ENCODE peak calls at places on chromosomes 5 and 9, in four cellular contexts. Q, M, R and S are unnamed samples.

GRCh38 chr5:67178085-67178484 is 18.5 kb downstream of the CD180 start:
- DNase-seq in Q (no peak), M (no peak), R (no peak), S (no peak)

GRCh38 chr9:117092582-117092981 is 322.3 kb downstream of the ASTN2 start:
- DNase-seq in Q (no peak), M (peak; percentile 52), R (no peak), S (no peak)

GRCh38 chr5:133969654-133970324 is 1.4 kb upstream of the C5orf15 start:
- DNase-seq in Q (no peak), M (peak; percentile 87), R (no peak), S (no peak)

GRCh38 chr9:136312436-136312835 is 8.5 kb upstream of the CCDC187 start:
- DNase-seq in Q (peak; percentile 31), M (peak; percentile 48), R (peak; percentile 54), S (peak; percentile 55)

GRCh38 chr5:35922468-35922867 is 16.0 kb downstream of the CAPSL start:
- DNase-seq in Q (no peak), M (peak; percentile 21), R (no peak), S (no peak)

GRCh38 chr9:127975376-127976315 is 5.1 kb downstream of the EEIG1 start:
- DNase-seq in Q (peak; percentile 9), M (no peak), R (no peak), S (no peak)

GRCh38 chr5:43281840-43282658 is 31.2 kb downstream of the HMGCS1 start:
- DNase-seq in Q (no peak), M (no peak), R (no peak), S (no peak)

GRCh38 chr9:117073539-117074336 is 341.1 kb downstream of the ASTN2 start:
- DNase-seq in Q (no peak), M (peak; percentile 21), R (no peak), S (no peak)

GRCh38 chr5:58497956-58498942 is 7.0 kb downstream of the GAPT start:
- DNase-seq in Q (peak; percentile 29), M (peak; percentile 53), R (peak; percentile 45), S (no peak)

GRCh38 chr9:126151671-126152050 is 175.0 kb upstream of the MVB12B start:
- DNase-seq in Q (peak; percentile 21), M (no peak), R (peak; percentile 16), S (no peak)

GRCh38 chr9:87327567-87328125 is 170.0 kb upstream of the DAPK1 start:
- DNase-seq in Q (no peak), M (no peak), R (no peak), S (no peak)

GRCh38 chr5:54701179-54701578 is 183.6 kb downstream of the SNX18 start:
- DNase-seq in Q (no peak), M (peak; percentile 73), R (no peak), S (peak; percentile 33)

GRCh38 chr5:132777209-132778069 is at the start of gene SEPTIN8:
- DNase-seq in Q (peak; percentile 59), M (peak; percentile 36), R (peak; percentile 55), S (peak; percentile 63)

DNA sequence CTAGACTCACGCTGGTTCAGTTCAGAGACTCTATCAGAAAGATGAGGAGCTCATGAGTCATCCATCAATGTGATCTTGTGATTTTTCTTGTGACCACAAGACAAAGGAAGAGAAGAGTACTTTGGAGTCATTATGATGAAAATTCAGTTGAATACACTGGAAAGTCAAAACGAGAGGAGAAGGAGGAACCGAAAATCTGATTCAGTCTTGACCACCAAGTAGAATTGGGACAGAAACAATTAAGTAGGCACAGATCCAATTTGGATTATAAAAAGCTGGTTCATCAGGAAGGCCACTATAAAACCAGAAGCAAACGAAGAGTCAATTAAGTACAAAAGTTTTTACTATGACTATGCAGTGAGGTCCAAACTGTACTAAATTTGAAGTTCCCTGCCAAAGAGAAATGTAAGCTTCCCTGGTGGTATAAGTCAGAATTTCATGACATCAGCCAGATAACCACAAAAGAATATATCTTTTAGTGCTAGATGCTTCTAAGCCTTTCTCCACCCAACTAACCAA is 90.9 kb downstream of the THBS4 start:
- DNase-seq in Q (no peak), M (no peak), R (no peak), S (no peak)
- TF ChIP-seq CTCF in Q (peak; percentile 14), M (no peak), R (no peak), S (no peak)

GRCh38 chr5:164360589-164360988 is 855.2 kb downstream of the MAT2B start:
- DNase-seq in Q (no peak), M (no peak), R (no peak), S (no peak)
- TF ChIP-seq EP300 in Q (no peak), M (no peak), R (no peak), S (no peak)

DNA sequence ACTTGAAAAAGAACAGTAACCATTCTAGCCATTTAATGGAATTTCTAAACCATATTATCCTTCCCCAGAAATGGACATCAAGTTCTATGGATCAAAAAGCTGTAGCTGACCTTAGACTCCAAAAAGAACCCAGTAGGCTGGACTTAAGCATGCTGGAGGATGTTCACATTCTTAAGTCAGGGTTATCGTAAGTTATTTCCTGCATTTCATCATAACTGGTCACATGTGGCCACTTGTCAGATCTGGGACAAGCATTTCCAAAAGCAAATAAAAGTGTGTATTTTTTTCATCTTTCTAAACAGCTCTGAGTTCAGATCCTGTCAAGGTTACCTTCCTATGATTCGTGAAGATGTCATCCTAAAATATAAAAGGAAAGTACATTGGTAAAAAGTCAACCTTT is 274.5 kb upstream of the PTGER4 start:
- DNase-seq in Q (no peak), M (peak; percentile 35), R (no peak), S (no peak)
- H3K4me1 ChIP-seq in Q (peaks cover 29% of the 10 kb centered on the region), M (peaks cover 24% of the 10 kb centered on the region), R (peaks cover 16% of the 10 kb centered on the region), S (no peaks in the 10 kb centered on the region)

GRCh38 chr5:112892776-112893175 is 29.3 kb downstream of the REEP5 start:
- DNase-seq in Q (no peak), M (no peak), R (no peak), S (no peak)
- TF ChIP-seq CTCF in Q (no peak), M (no peak), R (no peak), S (no peak)

GRCh38 chr5:90865194-90865593 is 306.6 kb downstream of the ADGRV1 start:
- DNase-seq in Q (no peak), M (no peak), R (no peak), S (no peak)

GRCh38 chr5:90868799-90869198 is 310.2 kb downstream of the ADGRV1 start:
- DNase-seq in Q (no peak), M (no peak), R (no peak), S (no peak)

GRCh38 chr5:90866333-90866732 is 307.7 kb downstream of the ADGRV1 start:
- DNase-seq in Q (no peak), M (peak; percentile 32), R (no peak), S (no peak)

GRCh38 chr5:90871356-90871755 is 312.8 kb downstream of the ADGRV1 start:
- DNase-seq in Q (no peak), M (no peak), R (no peak), S (no peak)

GRCh38 chr5:90866915-90867715 is 308.5 kb downstream of the ADGRV1 start:
- DNase-seq in Q (no peak), M (peak; percentile 48), R (no peak), S (no peak)
- TF ChIP-seq EP300 in Q (no peak), M (no peak), R (no peak), S (no peak)

GRCh38 chr5:10635861-10636350 is 72.0 kb downstream of the ANKRD33B start:
- DNase-seq in Q (no peak), M (no peak), R (no peak), S (no peak)
- H3K4me1 ChIP-seq in Q (peaks cover 19% of the 10 kb centered on the region), M (peaks cover 5% of the 10 kb centered on the region), R (peaks cover 28% of the 10 kb centered on the region), S (no peaks in the 10 kb centered on the region)

DNA sequence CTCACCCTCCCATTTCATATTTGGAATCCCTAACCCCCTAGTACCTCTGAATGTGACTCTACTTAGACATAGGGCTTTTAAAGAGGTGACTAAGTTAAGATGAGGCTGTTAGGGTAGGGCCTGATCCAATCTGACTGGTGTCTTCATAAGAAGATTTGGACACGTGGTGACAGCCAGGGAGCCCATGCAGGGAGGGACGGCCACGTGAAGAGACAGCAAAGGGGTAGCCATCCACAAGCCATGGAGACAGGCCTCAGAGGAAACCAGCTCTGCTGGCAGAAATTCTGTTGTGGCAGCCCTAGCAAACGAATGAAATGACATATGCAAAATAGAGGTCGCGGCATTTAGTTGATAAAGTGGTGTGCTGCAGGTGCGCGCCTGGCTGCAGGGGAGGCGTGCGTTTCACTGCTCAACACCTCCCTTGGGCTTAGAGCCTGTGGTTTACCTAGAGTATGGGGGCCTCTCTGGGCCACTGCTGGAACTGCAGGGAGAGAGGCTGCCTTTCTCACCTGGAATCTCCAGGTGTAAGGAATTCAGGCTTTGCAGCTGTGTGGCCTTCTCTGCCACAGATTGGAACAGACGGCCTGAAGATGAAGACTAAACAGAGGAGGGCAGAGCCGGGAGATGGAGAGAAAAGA is 7.1 kb upstream of the AFAP1L1 start:
- DNase-seq in Q (peak; percentile 39), M (no peak), R (peak; percentile 60), S (no peak)
- TF ChIP-seq CTCF in Q (peak; percentile 43), M (no peak), R (no peak), S (no peak)

GRCh38 chr5:175246242-175246891 is 197.6 kb downstream of the DRD1 start:
- DNase-seq in Q (peak; percentile 8), M (peak; percentile 83), R (no peak), S (no peak)
- TF ChIP-seq EP300 in Q (no peak), M (no peak), R (no peak), S (no peak)

GRCh38 chr9:109913461-109913810 is 133.4 kb downstream of the PALM2AKAP2 start:
- DNase-seq in Q (no peak), M (no peak), R (no peak), S (no peak)
- H3K4me1 ChIP-seq in Q (peaks cover 59% of the 10 kb centered on the region), M (peaks cover 25% of the 10 kb centered on the region), R (peaks cover 32% of the 10 kb centered on the region), S (peaks cover 5% of the 10 kb centered on the region)

GRCh38 chr5:140073296-140073695 is 30.2 kb upstream of the NRG2 start:
- DNase-seq in Q (no peak), M (no peak), R (no peak), S (no peak)

GRCh38 chr5:140076142-140076541 is 33.0 kb upstream of the NRG2 start:
- DNase-seq in Q (no peak), M (no peak), R (no peak), S (no peak)

GRCh38 chr5:140076788-140077187 is 33.7 kb upstream of the NRG2 start:
- DNase-seq in Q (no peak), M (no peak), R (no peak), S (no peak)

GRCh38 chr5:140072812-140073211 is 29.7 kb upstream of the NRG2 start:
- DNase-seq in Q (no peak), M (no peak), R (no peak), S (no peak)

DNA sequence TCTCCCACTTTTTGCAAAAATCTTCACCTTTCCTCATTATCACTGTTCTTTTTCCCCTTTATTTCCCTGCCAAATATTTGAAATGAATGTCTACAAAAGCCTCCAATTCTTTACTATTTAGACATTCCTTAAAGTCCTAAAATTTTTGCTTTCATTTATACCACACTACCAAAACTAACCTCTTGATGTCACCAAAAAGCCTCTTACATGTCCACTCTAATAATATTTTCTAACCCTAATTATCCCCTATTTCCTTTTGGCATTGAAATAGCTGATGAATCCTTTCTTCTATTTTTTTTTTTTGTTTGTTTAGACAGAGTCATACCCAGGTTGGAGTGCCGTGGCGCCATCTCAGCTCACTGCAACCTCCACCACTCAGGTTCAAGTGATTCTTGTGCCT is 32.3 kb upstream of the NRG2 start:
- DNase-seq in Q (no peak), M (no peak), R (no peak), S (no peak)
- TF ChIP-seq CTCF in Q (no peak), M (peak; percentile 38), R (no peak), S (no peak)